ENCODE peak calls at places on chromosomes 12 and 14, in nine cellular contexts. U, D, G, T, K, Q, X, Y and B are unnamed samples.

GRCh38 chr12:4064008-4064407 is 190.8 kb upstream of the PARP11 start:
- DNase-seq in U (no peak), K (no peak), T (no peak), Y (no peak), Q (no peak), X (no peak), D (no peak), G (no peak), B (no peak)

GRCh38 chr12:13371797-13372196 is 175.3 kb downstream of the EMP1 start:
- DNase-seq in G (no peak), X (no peak), K (no peak), U (no peak), T (no peak), Y (no peak), Q (no peak), D (no peak), B (no peak)

GRCh38 chr12:28795306-28795705 is 353.8 kb upstream of the FAR2 start:
- DNase-seq in X (no peak), D (no peak), K (no peak), G (peak), Y (no peak), Q (no peak), U (no peak), T (no peak), B (no peak)

GRCh38 chr12:26091837-26092236 is 33.0 kb downstream of the BHLHE41 start:
- DNase-seq in K (no peak), G (no peak), Q (no peak), X (no peak), U (no peak), D (no peak), T (no peak), Y (no peak), B (no peak)

GRCh38 chr14:89681086-89682018 is 264.3 kb upstream of the FOXN3 start:
- DNase-seq in X (peak), Q (no peak), G (no peak), K (peak), D (no peak), T (no peak), Y (peak), U (no peak), B (peak)

GRCh38 chr14:58491593-58491992 is 64.1 kb downstream of the KIAA0586 start:
- DNase-seq in Q (no peak), T (no peak), G (no peak), X (no peak), Y (no peak), U (peak), D (no peak), K (no peak), B (no peak)

GRCh38 chr12:44654641-44655625 is 221.2 kb downstream of the NELL2 start:
- DNase-seq in Q (no peak), G (no peak), D (no peak), X (no peak), U (no peak), Y (no peak), K (peak), T (no peak), B (no peak)

GRCh38 chr14:40280652-40281051 is 848.4 kb upstream of the FBXO33 start:
- DNase-seq in U (no peak), D (no peak), G (no peak), T (no peak), Y (no peak), X (no peak), K (no peak), Q (no peak), B (no peak)

GRCh38 chr12:74963304-74963703 is 246.3 kb downstream of the KCNC2 start:
- DNase-seq in K (no peak), Q (no peak), G (no peak), U (no peak), Y (no peak), X (no peak), T (no peak), D (no peak), B (no peak)

GRCh38 chr12:74770552-74770951 is 232.9 kb downstream of the ATXN7L3B start:
- DNase-seq in G (no peak), Q (no peak), D (no peak), K (no peak), Y (no peak), U (no peak), T (no peak), X (no peak), B (no peak)